ENCODE peak calls at places on chromosomes 7 and 10, in four cellular contexts. One of them, this sample, is unnamed.

GRCh38 chr10:12400266-12400931 is 51.1 kb downstream of the CAMK1D start:
- DNase-seq in mesenchymal stem cell: no peak
- DNase-seq in trophoblast cell: no peak
- DNase-seq in H1: no peak
- DNase-seq in this sample: no peak

GRCh38 chr10:19917756-19918478 is 101.7 kb downstream of the PLXDC2 start:
- DNase-seq in mesenchymal stem cell: no peak
- DNase-seq in trophoblast cell: peak
- DNase-seq in H1: no peak
- DNase-seq in this sample: no peak

GRCh38 chr7:132402751-132403245 is 173.5 kb downstream of the PLXNA4 start:
- DNase-seq in trophoblast cell: no peak
- DNase-seq in H1: no peak
- DNase-seq in mesenchymal stem cell: no peak
- DNase-seq in this sample: no peak

GRCh38 chr10:127919418-127920191 is 12.7 kb downstream of the PTPRE start:
- DNase-seq in trophoblast cell: no peak
- DNase-seq in H1: no peak
- DNase-seq in mesenchymal stem cell: peak
- DNase-seq in this sample: peak

GRCh38 chr7:104979167-104979841 is 34.7 kb upstream of the KMT2E start:
- DNase-seq in H1: no peak
- DNase-seq in trophoblast cell: no peak
- DNase-seq in mesenchymal stem cell: peak
- DNase-seq in this sample: peak

GRCh38 chr7:158827411-158828342 is 1.6 kb downstream of the ESYT2 start:
- DNase-seq in H1: no peak
- DNase-seq in mesenchymal stem cell: peak
- DNase-seq in trophoblast cell: peak
- DNase-seq in this sample: no peak

GRCh38 chr7:6256709-6257535 is 15.5 kb downstream of the CYTH3 start:
- DNase-seq in mesenchymal stem cell: peak
- DNase-seq in trophoblast cell: peak
- DNase-seq in H1: no peak
- DNase-seq in this sample: no peak

GRCh38 chr10:1050555-1050954 is 1.6 kb upstream of the IDI1 start:
- DNase-seq in trophoblast cell: peak
- DNase-seq in mesenchymal stem cell: peak
- DNase-seq in H1: no peak
- DNase-seq in this sample: peak

GRCh38 chr10:11719496-11719895 is 22.7 kb upstream of the ECHDC3 start:
- DNase-seq in mesenchymal stem cell: no peak
- DNase-seq in H1: no peak
- DNase-seq in trophoblast cell: peak
- DNase-seq in this sample: no peak

GRCh38 chr10:72852428-72852827 is 41.1 kb upstream of the OIT3 start:
- DNase-seq in trophoblast cell: peak
- DNase-seq in mesenchymal stem cell: no peak
- DNase-seq in H1: no peak
- DNase-seq in this sample: no peak

GRCh38 chr10:111430070-111430469 is 353.2 kb downstream of the ADRA2A start:
- DNase-seq in mesenchymal stem cell: no peak
- DNase-seq in trophoblast cell: no peak
- DNase-seq in H1: no peak
- DNase-seq in this sample: no peak

GRCh38 chr7:107661865-107662379 is 1.3 kb downstream of the SLC26A4 start:
- DNase-seq in H1: no peak
- DNase-seq in trophoblast cell: no peak
- DNase-seq in mesenchymal stem cell: no peak
- DNase-seq in this sample: no peak

GRCh38 chr7:32062150-32062549 is 8.1 kb downstream of the PDE1C start:
- DNase-seq in H1: no peak
- DNase-seq in mesenchymal stem cell: peak
- DNase-seq in trophoblast cell: peak
- DNase-seq in this sample: peak

GRCh38 chr7:11833431-11833830 is 1.4 kb upstream of the THSD7A start:
- DNase-seq in H1: no peak
- DNase-seq in trophoblast cell: no peak
- DNase-seq in mesenchymal stem cell: no peak
- DNase-seq in this sample: no peak

GRCh38 chr10:110843031-110843430 is 28.7 kb upstream of the PDCD4 start:
- DNase-seq in mesenchymal stem cell: no peak
- DNase-seq in trophoblast cell: no peak
- DNase-seq in H1: no peak
- DNase-seq in this sample: no peak

GRCh38 chr10:12333382-12334185 is 15.8 kb upstream of the CAMK1D start:
- DNase-seq in H1: no peak
- DNase-seq in trophoblast cell: peak
- DNase-seq in mesenchymal stem cell: peak
- DNase-seq in this sample: no peak

GRCh38 chr10:1180071-1180730 is 124.0 kb downstream of the WDR37 start:
- DNase-seq in mesenchymal stem cell: no peak
- DNase-seq in trophoblast cell: no peak
- DNase-seq in H1: no peak
- DNase-seq in this sample: no peak

GRCh38 chr10:104268691-104269645 is at the start of gene GSTO2:
- DNase-seq in H1: peak
- DNase-seq in mesenchymal stem cell: peak
- DNase-seq in trophoblast cell: peak
- DNase-seq in this sample: peak

GRCh38 chr7:35030848-35031247 is 6.4 kb downstream of the DPY19L1 start:
- DNase-seq in H1: no peak
- DNase-seq in mesenchymal stem cell: no peak
- DNase-seq in trophoblast cell: no peak
- DNase-seq in this sample: no peak

GRCh38 chr7:21898265-21898930 is 47.3 kb downstream of the CDCA7L start:
- DNase-seq in H1: no peak
- DNase-seq in mesenchymal stem cell: no peak
- DNase-seq in trophoblast cell: peak
- DNase-seq in this sample: no peak

GRCh38 chr7:128003787-128004186 is 27.4 kb downstream of the LRRC4 start:
- DNase-seq in H1: no peak
- DNase-seq in mesenchymal stem cell: no peak
- DNase-seq in trophoblast cell: no peak
- DNase-seq in this sample: no peak

GRCh38 chr10:93398528-93398927 is 83.6 kb downstream of the MYOF start:
- DNase-seq in trophoblast cell: no peak
- DNase-seq in mesenchymal stem cell: no peak
- DNase-seq in H1: no peak
- DNase-seq in this sample: no peak

GRCh38 chr7:2499719-2500430 is 19.7 kb upstream of the LFNG start:
- DNase-seq in mesenchymal stem cell: no peak
- DNase-seq in H1: no peak
- DNase-seq in trophoblast cell: no peak
- DNase-seq in this sample: no peak

GRCh38 chr7:2498708-2499107 is 20.9 kb upstream of the LFNG start:
- DNase-seq in H1: no peak
- DNase-seq in mesenchymal stem cell: no peak
- DNase-seq in trophoblast cell: no peak
- DNase-seq in this sample: no peak

GRCh38 chr7:2500701-2501100 is 18.9 kb upstream of the LFNG start:
- DNase-seq in mesenchymal stem cell: no peak
- DNase-seq in trophoblast cell: no peak
- DNase-seq in H1: no peak
- DNase-seq in this sample: no peak

GRCh38 chr7:2497500-2498336 is 21.5 kb upstream of the GRIFIN start:
- DNase-seq in trophoblast cell: no peak
- DNase-seq in mesenchymal stem cell: no peak
- DNase-seq in H1: no peak
- DNase-seq in this sample: no peak

DNA sequence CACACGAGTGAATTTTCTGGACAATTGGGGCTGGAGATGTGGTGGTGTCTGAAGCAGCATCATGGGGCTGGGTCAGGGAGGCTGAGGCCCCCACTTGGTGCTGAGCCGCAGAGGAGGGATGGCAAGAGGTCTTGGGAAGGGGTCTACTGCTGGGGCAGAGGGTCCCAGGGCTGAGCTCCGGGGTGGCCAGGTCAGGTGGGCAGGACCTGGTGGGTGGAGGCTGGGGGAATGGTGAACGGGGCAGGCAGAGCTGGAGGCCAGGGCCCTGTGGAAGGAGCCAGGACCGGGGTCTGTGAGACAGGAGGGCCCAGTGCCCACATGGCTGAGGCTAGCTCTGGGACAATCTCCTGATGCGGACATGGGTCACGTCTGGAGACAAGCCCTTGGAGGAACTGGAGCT is 20.4 kb upstream of the LFNG start:
- DNase-seq in mesenchymal stem cell: no peak
- DNase-seq in H1: no peak
- DNase-seq in trophoblast cell: no peak
- DNase-seq in this sample: no peak
- H2BK12ac ChIP-seq in mesenchymal stem cell: no peak
- H2BK12ac ChIP-seq in H1: peak
- H2BK12ac ChIP-seq in trophoblast cell: no peak
- H2BK12ac ChIP-seq in this sample: no peak

GRCh38 chr7:74287303-74288033 is 1.7 kb upstream of the CLIP2 start:
- DNase-seq in H1: no peak
- DNase-seq in trophoblast cell: no peak
- DNase-seq in mesenchymal stem cell: no peak
- DNase-seq in this sample: no peak

GRCh38 chr7:74289018-74289659 is at the start of gene CLIP2:
- DNase-seq in mesenchymal stem cell: peak
- DNase-seq in H1: no peak
- DNase-seq in trophoblast cell: peak
- DNase-seq in this sample: peak

GRCh38 chr7:74289660-74290589 is 718 bp downstream of the CLIP2 start:
- DNase-seq in H1: no peak
- DNase-seq in trophoblast cell: no peak
- DNase-seq in mesenchymal stem cell: no peak
- DNase-seq in this sample: no peak

GRCh38 chr7:74286131-74286530 is 3.1 kb upstream of the CLIP2 start:
- DNase-seq in mesenchymal stem cell: no peak
- DNase-seq in H1: no peak
- DNase-seq in trophoblast cell: no peak
- DNase-seq in this sample: no peak

DNA sequence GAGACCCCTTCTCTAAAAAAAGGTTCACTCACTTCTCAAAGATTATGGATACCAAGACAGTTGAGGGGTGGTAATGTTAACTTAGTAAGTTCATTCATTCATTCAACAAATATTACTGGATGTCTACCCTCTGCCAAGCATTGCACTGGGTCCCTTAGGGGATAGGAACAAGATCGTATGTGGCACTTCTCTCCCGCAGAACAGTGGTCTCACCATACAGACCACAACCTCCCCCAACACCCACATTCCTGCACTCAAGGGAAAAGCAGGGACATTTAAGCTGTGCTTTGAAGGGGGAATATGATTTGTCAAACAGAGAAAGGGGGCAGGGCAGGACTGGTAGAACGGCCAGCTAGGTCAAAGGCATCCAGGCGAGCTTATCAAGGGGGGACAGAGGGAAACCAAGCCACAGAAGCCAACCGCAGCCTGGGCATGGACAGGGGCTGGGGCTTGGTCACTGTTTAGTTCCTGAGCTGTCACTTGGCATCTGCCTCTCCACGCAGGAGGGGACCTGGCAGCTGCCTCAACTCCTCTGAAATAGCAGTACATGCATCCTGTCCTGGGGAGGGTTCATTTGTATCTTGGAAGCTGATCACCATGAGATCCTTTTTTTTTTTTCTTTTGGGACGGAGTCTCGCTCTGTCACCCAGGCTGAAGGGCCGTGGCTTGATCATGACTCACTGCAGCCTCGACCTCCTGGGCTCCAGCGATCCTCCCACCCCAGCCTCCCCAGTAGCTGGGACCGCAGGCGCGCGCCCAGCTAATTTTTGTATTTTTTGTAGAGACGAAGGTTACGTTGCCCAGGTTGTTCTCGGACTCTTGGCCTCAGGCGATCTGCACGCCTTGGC is 949 bp upstream of the CLIP2 start:
- DNase-seq in H1: no peak
- DNase-seq in trophoblast cell: peak
- DNase-seq in mesenchymal stem cell: peak
- DNase-seq in this sample: no peak
- H3K9ac ChIP-seq in H1: no peak
- H3K9ac ChIP-seq in trophoblast cell: no peak
- H3K9ac ChIP-seq in mesenchymal stem cell: peak
- H3K9ac ChIP-seq in this sample: no peak

GRCh38 chr7:115995701-115996100 is 34.9 kb downstream of the TFEC start:
- DNase-seq in H1: no peak
- DNase-seq in trophoblast cell: peak
- DNase-seq in mesenchymal stem cell: no peak
- DNase-seq in this sample: no peak

GRCh38 chr7:115997221-115997620 is 33.3 kb downstream of the TFEC start:
- DNase-seq in H1: no peak
- DNase-seq in trophoblast cell: peak
- DNase-seq in mesenchymal stem cell: no peak
- DNase-seq in this sample: no peak
- H3K27ac ChIP-seq in H1: no peak
- H3K27ac ChIP-seq in trophoblast cell: peak
- H3K27ac ChIP-seq in mesenchymal stem cell: no peak
- H3K27ac ChIP-seq in this sample: no peak

GRCh38 chr10:79312601-79313187 is 34.6 kb upstream of the PPIF start:
- DNase-seq in trophoblast cell: no peak
- DNase-seq in H1: no peak
- DNase-seq in mesenchymal stem cell: no peak
- DNase-seq in this sample: no peak

GRCh38 chr10:79310911-79311573 is 36.2 kb upstream of the PPIF start:
- DNase-seq in H1: no peak
- DNase-seq in mesenchymal stem cell: no peak
- DNase-seq in trophoblast cell: no peak
- DNase-seq in this sample: no peak

GRCh38 chr10:79313320-79313719 is 33.9 kb upstream of the PPIF start:
- DNase-seq in trophoblast cell: no peak
- DNase-seq in mesenchymal stem cell: no peak
- DNase-seq in H1: no peak
- DNase-seq in this sample: no peak

GRCh38 chr10:79310217-79310865 is 36.9 kb upstream of the PPIF start:
- DNase-seq in mesenchymal stem cell: no peak
- DNase-seq in trophoblast cell: no peak
- DNase-seq in H1: no peak
- DNase-seq in this sample: no peak

DNA sequence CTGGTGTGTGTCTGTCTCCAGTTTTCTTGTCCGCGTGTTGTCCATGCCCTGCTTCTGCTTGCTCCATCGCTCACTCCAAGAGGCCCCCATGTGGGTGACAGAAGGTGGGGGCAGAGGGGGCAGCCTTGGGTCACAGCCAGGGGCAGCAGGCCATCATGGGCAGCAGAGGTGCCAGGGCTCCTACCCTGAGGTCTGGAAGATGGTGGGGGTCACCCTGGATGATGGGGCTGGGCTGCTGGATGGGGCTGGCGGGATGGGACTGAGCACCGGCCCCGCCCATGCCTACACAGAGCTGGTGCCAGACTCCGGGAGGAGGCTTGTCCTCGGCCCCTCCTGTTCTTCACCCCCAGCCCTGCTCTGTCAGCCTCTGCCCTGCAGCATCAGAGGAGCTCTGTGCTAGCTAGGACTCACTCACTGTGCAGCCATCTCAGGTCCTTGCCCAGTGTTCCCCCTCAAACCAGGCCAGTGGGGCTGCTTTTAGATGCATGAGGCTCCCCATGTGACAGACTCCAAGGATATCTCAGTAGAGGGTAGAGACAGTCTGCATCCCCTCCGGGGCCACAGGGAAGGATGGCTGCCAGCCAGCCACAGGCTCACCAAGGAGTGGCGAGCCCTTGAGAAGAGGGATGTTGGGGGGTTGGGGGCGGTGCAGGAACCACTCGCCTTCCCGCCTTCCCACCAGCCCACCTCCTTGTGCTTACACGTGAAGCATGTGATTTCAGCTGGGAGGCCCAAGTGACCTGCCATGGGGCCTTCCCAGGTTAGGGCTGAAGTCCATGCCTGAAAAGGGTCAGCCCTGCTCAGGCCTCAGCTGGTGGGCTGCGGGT is 35.5 kb upstream of the PPIF start:
- DNase-seq in mesenchymal stem cell: no peak
- DNase-seq in H1: no peak
- DNase-seq in trophoblast cell: no peak
- DNase-seq in this sample: no peak
- H2BK12ac ChIP-seq in mesenchymal stem cell: no peak
- H2BK12ac ChIP-seq in H1: peak
- H2BK12ac ChIP-seq in trophoblast cell: no peak
- H2BK12ac ChIP-seq in this sample: no peak

This sample was measured in H9.